ENCODE peak calls at places on chromosomes 2 and 18, in ten cellular contexts. A is tibial nerve, C is body of pancreas, J is HepG2, N is right lobe of liver, Z is mammary epithelial cell, L is psoas muscle, P is brain microvascular endothelial cell, M is Peyer's patch, R is spleen. T is an unnamed sample.
A peak's percentile ranks its signal among the peaks of the same experiment; 100 is the strongest.

GRCh38 chr2:128727914-128728313 is 409.2 kb upstream of the HS6ST1 start:
- DNase-seq in N (no peak), A (peak; percentile 53), C (no peak), R (no peak), Z (peak; percentile 91), M (no peak), L (peak; percentile 35), P (peak; percentile 92), J (no peak), T (no peak)

GRCh38 chr2:213119061-213119809 is 32.2 kb downstream of the IKZF2 start:
- DNase-seq in P (peak; percentile 67), M (no peak), Z (peak; percentile 93), A (no peak), C (no peak), L (no peak), N (no peak), J (no peak), R (no peak), T (no peak)

GRCh38 chr2:160407393-160408204 is 86.0 kb downstream of the RBMS1 start:
- DNase-seq in N (peak; percentile 67), J (peak; percentile 31), C (peak; percentile 47), M (peak; percentile 62), R (peak; percentile 95), P (peak; percentile 35), Z (peak; percentile 55), L (peak; percentile 70), A (no peak), T (peak; percentile 88)

GRCh38 chr2:134127496-134127895 is 126.4 kb upstream of the MGAT5 start:
- DNase-seq in L (no peak), M (peak; percentile 67), P (no peak), J (no peak), N (no peak), R (no peak), Z (no peak), A (no peak), C (no peak), T (no peak)

GRCh38 chr18:55688066-55688465 is 100.1 kb upstream of the TCF4 start:
- DNase-seq in P (no peak), Z (no peak), R (no peak), M (no peak), A (no peak), J (no peak), L (no peak), N (no peak), C (no peak), T (no peak)

GRCh38 chr2:28413152-28413895 is 20.7 kb downstream of the FOSL2 start:
- DNase-seq in L (peak; percentile 65), A (no peak), P (no peak), N (no peak), J (no peak), R (peak; percentile 79), M (peak; percentile 59), Z (no peak), C (no peak), T (peak; percentile 64)

GRCh38 chr2:62794791-62795190 is 89.3 kb downstream of the EHBP1 start:
- DNase-seq in A (no peak), R (no peak), P (no peak), Z (peak; percentile 65), L (no peak), C (no peak), J (peak; percentile 74), N (no peak), M (no peak), T (no peak)

GRCh38 chr2:28233070-28233718 is 159.5 kb upstream of the FOSL2 start:
- DNase-seq in Z (no peak), M (no peak), L (no peak), R (no peak), P (no peak), N (no peak), A (no peak), J (peak; percentile 25), C (peak; percentile 13), T (no peak)

GRCh38 chr2:57497489-57498096 is 549.0 kb upstream of the VRK2 start:
- DNase-seq in M (no peak), C (peak; percentile 50), A (peak; percentile 57), L (no peak), Z (peak; percentile 24), P (peak; percentile 63), J (peak; percentile 50), N (peak; percentile 50), R (no peak), T (no peak)

GRCh38 chr2:119523383-119523958 is 812 bp downstream of the SCTR start:
- DNase-seq in J (no peak), L (no peak), R (no peak), M (no peak), N (no peak), A (no peak), Z (no peak), P (no peak), C (no peak), T (no peak)

GRCh38 chr2:119520696-119521436 is 3.4 kb downstream of the SCTR start:
- DNase-seq in N (no peak), P (no peak), A (no peak), R (no peak), Z (no peak), C (no peak), J (no peak), M (no peak), L (no peak), T (no peak)

GRCh38 chr2:119523959-119524694 is at the start of gene SCTR:
- DNase-seq in P (no peak), N (no peak), A (no peak), J (no peak), C (peak; percentile 56), M (no peak), Z (no peak), R (no peak), L (no peak), T (peak; percentile 73)

GRCh38 chr2:119522561-119523110 is 1.6 kb downstream of the SCTR start:
- DNase-seq in C (peak; percentile 46), Z (no peak), A (no peak), R (no peak), L (no peak), J (no peak), N (no peak), M (no peak), P (no peak), T (no peak)

GRCh38 chr2:119521437-119521825 is 2.9 kb downstream of the SCTR start:
- DNase-seq in C (no peak), J (no peak), M (no peak), N (no peak), P (no peak), Z (no peak), A (no peak), R (no peak), L (no peak), T (no peak)
- H3K27me3 ChIP-seq in C (peaks cover 8% of the 10 kb centered on the region), J (peaks cover 4% of the 10 kb centered on the region), M (no peaks in the 10 kb centered on the region), N (no peaks in the 10 kb centered on the region), P (peaks cover 29% of the 10 kb centered on the region), Z (peaks cover 20% of the 10 kb centered on the region), A (peaks cover 36% of the 10 kb centered on the region), R (peaks cover 69% of the 10 kb centered on the region), L (peaks cover 3% of the 10 kb centered on the region), T (peaks cover 33% of the 10 kb centered on the region)

GRCh38 chr2:178417916-178418315 is 33.1 kb downstream of the PRKRA start:
- DNase-seq in M (no peak), J (no peak), N (no peak), Z (peak; percentile 32), L (no peak), C (no peak), R (no peak), P (no peak), A (no peak), T (no peak)
- H3K27me3 ChIP-seq in M (no peaks in the 10 kb centered on the region), J (no peaks in the 10 kb centered on the region), N (no peaks in the 10 kb centered on the region), Z (no peaks in the 10 kb centered on the region), L (no peaks in the 10 kb centered on the region), C (no peaks in the 10 kb centered on the region), R (no peaks in the 10 kb centered on the region), P (no peaks in the 10 kb centered on the region), A (no peaks in the 10 kb centered on the region), T (no peaks in the 10 kb centered on the region)

DNA sequence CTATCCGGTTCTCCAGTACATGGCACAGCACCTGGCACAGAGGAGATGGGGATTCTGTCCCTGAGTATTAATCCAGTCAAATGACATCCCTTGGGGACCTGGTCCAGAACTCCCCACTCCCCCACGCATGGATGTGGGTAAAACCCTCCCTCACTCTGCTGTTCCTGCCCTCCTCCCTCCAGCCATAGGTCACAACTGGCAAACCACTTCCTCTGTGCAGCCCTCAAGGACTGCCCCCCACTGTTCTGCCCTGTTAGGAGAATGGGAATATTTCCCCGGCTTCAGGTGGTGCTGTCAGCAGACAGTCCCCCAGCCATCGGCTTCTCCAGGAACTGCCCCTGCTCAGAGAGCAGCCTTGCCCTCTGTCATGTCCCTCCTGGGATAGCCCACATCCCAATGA is 1.5 kb upstream of the TFCP2L1 start:
- DNase-seq in Z (no peak), R (no peak), A (no peak), P (no peak), J (no peak), L (no peak), N (no peak), M (no peak), C (no peak), T (no peak)
- H3K27me3 ChIP-seq in Z (no peaks in the 10 kb centered on the region), R (peaks cover 52% of the 10 kb centered on the region), A (peaks cover 37% of the 10 kb centered on the region), P (peaks cover 29% of the 10 kb centered on the region), J (peaks cover 20% of the 10 kb centered on the region), L (peaks cover 12% of the 10 kb centered on the region), N (no peaks in the 10 kb centered on the region), M (no peaks in the 10 kb centered on the region), C (no peaks in the 10 kb centered on the region), T (no peaks in the 10 kb centered on the region)

GRCh38 chr18:78679861-78680260 is 299.8 kb upstream of the SALL3 start:
- DNase-seq in P (no peak), M (peak; percentile 16), R (no peak), J (no peak), L (no peak), C (no peak), N (no peak), A (no peak), Z (no peak), T (peak; percentile 26)
- H3K27me3 ChIP-seq in P (no peaks in the 10 kb centered on the region), M (no peaks in the 10 kb centered on the region), R (peaks cover 17% of the 10 kb centered on the region), J (peaks cover 4% of the 10 kb centered on the region), L (peaks cover 7% of the 10 kb centered on the region), C (no peaks in the 10 kb centered on the region), N (no peaks in the 10 kb centered on the region), A (no peaks in the 10 kb centered on the region), Z (no peaks in the 10 kb centered on the region), T (no peaks in the 10 kb centered on the region)

GRCh38 chr2:218892693-218893348 is 12.2 kb downstream of the WNT10A start:
- DNase-seq in M (peak; percentile 88), L (peak; percentile 70), N (peak; percentile 69), J (peak; percentile 32), Z (peak; percentile 53), A (peak; percentile 24), P (peak; percentile 24), R (peak; percentile 97), C (peak; percentile 74), T (peak; percentile 88)
- H3K27me3 ChIP-seq in M (no peaks in the 10 kb centered on the region), L (peaks cover 22% of the 10 kb centered on the region), N (no peaks in the 10 kb centered on the region), J (peaks cover 33% of the 10 kb centered on the region), Z (no peaks in the 10 kb centered on the region), A (peaks cover 49% of the 10 kb centered on the region), P (peaks cover 82% of the 10 kb centered on the region), R (peaks cover 63% of the 10 kb centered on the region), C (peaks cover 15% of the 10 kb centered on the region), T (peaks cover 52% of the 10 kb centered on the region)